ENCODE peak calls at places on chromosomes 6 and 20, in six cellular contexts. M, W, C, T, O and F are unnamed samples.

GRCh38 chr6:125952764-125953501 is 3.6 kb upstream of the HINT3 start:
- DNase-seq in W (no peak), C (no peak), T (no peak), O (peak; percentile 52), M (peak; percentile 4), F (no peak)

GRCh38 chr20:49560646-49561045 is 7.3 kb downstream of the PTGIS start:
- DNase-seq in T (no peak), C (no peak), M (no peak), O (no peak), W (no peak), F (no peak)

GRCh38 chr6:156897907-156898531 is 120.8 kb downstream of the ARID1B start:
- DNase-seq in M (no peak), C (no peak), W (no peak), O (no peak), T (no peak), F (no peak)

GRCh38 chr6:35178012-35178411 is 35.7 kb upstream of the SCUBE3 start:
- DNase-seq in M (no peak), O (no peak), C (no peak), T (no peak), W (no peak), F (no peak)

GRCh38 chr6:111183702-111184517 is 96.6 kb downstream of the SLC16A10 start:
- DNase-seq in T (no peak), W (no peak), M (no peak), C (no peak), O (no peak), F (no peak)

GRCh38 chr6:146850981-146851380 is 252.2 kb downstream of the ADGB start:
- DNase-seq in W (no peak), T (no peak), C (no peak), O (no peak), M (no peak), F (no peak)

GRCh38 chr20:3896302-3896701 is 7.1 kb downstream of the PANK2 start:
- DNase-seq in W (no peak), M (no peak), C (no peak), T (no peak), O (peak; percentile 71), F (no peak)

GRCh38 chr20:55667955-55668354 is 337.4 kb downstream of the CBLN4 start:
- DNase-seq in W (no peak), C (no peak), M (no peak), T (no peak), O (no peak), F (no peak)

GRCh38 chr6:111566222-111566717 is 39.4 kb downstream of the TRAF3IP2 start:
- DNase-seq in W (no peak), M (no peak), C (no peak), T (no peak), O (no peak), F (no peak)

GRCh38 chr20:38242848-38243449 is 17.6 kb downstream of the KIAA1755 start:
- DNase-seq in T (peak; percentile 19), C (no peak), W (no peak), O (no peak), M (peak; percentile 29), F (no peak)

GRCh38 chr20:13684566-13685222 is 46.0 kb upstream of the TASP1 start:
- DNase-seq in T (peak; percentile 52), M (no peak), C (no peak), W (no peak), O (no peak), F (no peak)

GRCh38 chr6:799769-800168 is 106.8 kb upstream of the EXOC2 start:
- DNase-seq in C (no peak), O (no peak), W (no peak), T (no peak), M (no peak), F (no peak)

GRCh38 chr6:145139451-145139850 is 595.9 kb downstream of the EPM2A start:
- DNase-seq in C (no peak), O (no peak), W (no peak), M (no peak), T (no peak), F (no peak)

GRCh38 chr6:79570129-79570801 is 33.0 kb upstream of the LCA5 start:
- DNase-seq in M (peak; percentile 72), W (no peak), T (no peak), O (peak; percentile 75), C (no peak), F (no peak)

GRCh38 chr6:41190791-41191190 is 10.2 kb downstream of the TREML2 start:
- DNase-seq in C (no peak), T (no peak), M (no peak), O (no peak), W (no peak), F (no peak)

GRCh38 chr6:153312633-153313032 is 181.6 kb upstream of the RGS17 start:
- DNase-seq in M (peak; percentile 63), C (no peak), O (peak; percentile 22), T (peak; percentile 4), W (peak; percentile 16), F (peak; percentile 47)

GRCh38 chr6:124535299-124535698 is 426.9 kb upstream of the RNF217 start:
- DNase-seq in C (no peak), T (no peak), O (no peak), W (no peak), M (no peak), F (no peak)

GRCh38 chr6:912871-913663 is 220.1 kb upstream of the EXOC2 start:
- DNase-seq in M (peak; percentile 52), C (no peak), O (peak; percentile 50), W (no peak), T (no peak), F (no peak)

GRCh38 chr20:7935027-7935551 is 5.2 kb downstream of the HAO1 start:
- DNase-seq in C (no peak), M (no peak), T (peak; percentile 14), O (no peak), W (no peak), F (no peak)

GRCh38 chr6:90479603-90479926 is 107.3 kb downstream of the MAP3K7 start:
- DNase-seq in O (no peak), T (no peak), M (no peak), W (no peak), C (no peak), F (no peak)

GRCh38 chr20:38111366-38112232 is 53.5 kb downstream of the TGM2 start:
- DNase-seq in O (no peak), C (no peak), T (no peak), M (no peak), W (no peak), F (peak; percentile 37)

GRCh38 chr6:128569737-128570438 is 49.5 kb upstream of the PTPRK start:
- DNase-seq in O (peak; percentile 90), M (peak; percentile 76), C (no peak), W (no peak), T (no peak), F (no peak)

GRCh38 chr6:63347599-63347998 is 27.8 kb upstream of the LGSN start:
- DNase-seq in C (no peak), W (no peak), T (no peak), M (peak; percentile 18), O (peak; percentile 89), F (no peak)

GRCh38 chr6:82143041-82143481 is 104.5 kb downstream of the IBTK start:
- DNase-seq in W (no peak), O (peak; percentile 63), M (no peak), T (no peak), C (no peak), F (no peak)

GRCh38 chr6:193773-194310 is 98.4 kb upstream of the DUSP22 start:
- DNase-seq in T (peak; percentile 46), M (no peak), C (no peak), W (no peak), O (no peak), F (no peak)

GRCh38 chr6:79335133-79335674 is 100.7 kb upstream of the HMGN3 start:
- DNase-seq in T (no peak), C (no peak), O (no peak), W (no peak), M (no peak), F (no peak)

GRCh38 chr20:35146299-35146921 is 726 bp downstream of the EDEM2 start:
- DNase-seq in M (peak; percentile 42), T (peak; percentile 8), O (no peak), C (no peak), W (no peak), F (peak; percentile 75)

GRCh38 chr6:120320481-120321162 is 971.1 kb upstream of the MAN1A1 start:
- DNase-seq in W (no peak), T (no peak), C (no peak), O (no peak), M (no peak), F (no peak)

GRCh38 chr6:21158149-21158548 is 435.4 kb upstream of the SOX4 start:
- DNase-seq in T (no peak), O (no peak), M (no peak), C (no peak), W (no peak), F (no peak)

GRCh38 chr20:45796336-45797070 is 4.7 kb downstream of the DNTTIP1 start:
- DNase-seq in T (no peak), M (no peak), O (no peak), W (no peak), C (no peak), F (no peak)

GRCh38 chr6:34967461-34967860 is 78.4 kb downstream of the ANKS1A start:
- DNase-seq in T (no peak), W (no peak), O (no peak), M (no peak), C (no peak), F (no peak)

GRCh38 chr6:168791916-168792315 is 350.9 kb downstream of the SMOC2 start:
- DNase-seq in W (no peak), T (no peak), O (no peak), C (no peak), M (no peak), F (no peak)